ENCODE peak calls at places on chromosomes 7 and 10, in four cellular contexts. K is IMR-90, I is K562, B is endothelial cell of umbilical vein. Y is an unnamed sample. For H3K9me1, the result is how much of the 10 kb centered on the place peaks cover.

GRCh38 chr7:17233643-17234397 is 64.6 kb upstream of the AHR start:
- DNase-seq in K (no peak), I (peak), B (no peak), Y (no peak)

GRCh38 chr7:30922596-30922995 is 10.9 kb downstream of the AQP1 start:
- DNase-seq in K (no peak), I (no peak), B (no peak), Y (no peak)

GRCh38 chr10:103696411-103697145 is 158.8 kb downstream of the SH3PXD2A start:
- DNase-seq in K (peak), I (peak), B (peak), Y (peak)

GRCh38 chr7:104363355-104363754 is 35.0 kb downstream of the LHFPL3 start:
- DNase-seq in K (no peak), I (no peak), B (no peak), Y (no peak)

GRCh38 chr7:112056409-112056808 is 149.8 kb downstream of the DOCK4 start:
- DNase-seq in K (peak), I (no peak), B (peak), Y (no peak)

GRCh38 chr10:132942740-132943554 is 577 bp upstream of the CFAP46 start:
- DNase-seq in K (no peak), I (no peak), B (no peak), Y (no peak)

GRCh38 chr7:110442386-110442837 is 648.5 kb upstream of the LRRN3 start:
- DNase-seq in K (peak), I (peak), B (peak), Y (peak)

GRCh38 chr10:124995605-124996004 is 53.7 kb downstream of the ZRANB1 start:
- DNase-seq in K (no peak), I (no peak), B (no peak), Y (no peak)

GRCh38 chr10:970311-971149 is 17.7 kb upstream of the GTPBP4 start:
- DNase-seq in K (no peak), I (no peak), B (peak), Y (no peak)

GRCh38 chr7:128097211-128097731 is 66.0 kb upstream of the LRRC4 start:
- DNase-seq in K (peak), I (no peak), B (no peak), Y (no peak)

GRCh38 chr7:131924857-131925256 is 368.4 kb upstream of the PODXL start:
- DNase-seq in K (no peak), I (no peak), B (no peak), Y (no peak)

GRCh38 chr7:101185258-101185839 is 5.3 kb upstream of the NAT16 start:
- DNase-seq in K (peak), I (peak), B (no peak), Y (no peak)

GRCh38 chr10:59176241-59177030 is at the start of gene PHYHIPL:
- DNase-seq in K (no peak), I (no peak), B (no peak), Y (no peak)

GRCh38 chr7:74441801-74442200 is 11.9 kb upstream of the GTF2IRD1 start:
- DNase-seq in K (peak), I (no peak), B (no peak), Y (no peak)

GRCh38 chr7:148763622-148764021 is 64.9 kb downstream of the CUL1 start:
- DNase-seq in K (peak), I (no peak), B (no peak), Y (no peak)

GRCh38 chr7:109844362-109844761 is 1246.6 kb upstream of the LRRN3 start:
- DNase-seq in K (peak), I (no peak), B (peak), Y (no peak)

GRCh38 chr7:158344706-158345300 is 242.8 kb downstream of the PTPRN2 start:
- DNase-seq in K (no peak), I (no peak), B (no peak), Y (no peak)

GRCh38 chr7:99029481-99030144 is 114.3 kb downstream of the SMURF1 start:
- DNase-seq in K (peak), I (no peak), B (peak), Y (no peak)
- H3K9me1 ChIP-seq in K (under half), I (under half), B (under half), Y (under half)

DNA sequence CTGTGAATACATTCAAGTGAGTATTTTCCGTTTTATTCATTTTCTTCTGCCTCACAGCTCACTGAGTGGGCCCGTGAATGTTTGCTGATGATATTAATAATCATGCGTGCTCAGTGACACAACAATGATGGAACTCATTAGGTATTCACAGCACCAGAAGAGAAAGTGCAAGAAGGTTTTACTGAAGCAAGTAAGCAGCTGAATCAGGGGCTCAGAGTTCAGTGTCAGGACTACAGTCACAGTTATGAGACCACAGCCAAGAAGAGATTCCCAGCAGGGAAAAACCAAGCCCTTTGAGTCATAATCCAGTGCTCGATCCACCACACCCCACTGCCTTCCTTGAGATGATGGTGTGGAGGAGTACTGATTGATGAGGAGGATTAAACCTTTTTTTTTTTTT is 247.4 kb downstream of the KIAA1217 start:
- DNase-seq in K (peak), I (no peak), B (no peak), Y (no peak)
- H2AFZ ChIP-seq in K (no peak), I (no peak), B (no peak), Y (no peak)

GRCh38 chr7:151793531-151793935 is 83.4 kb downstream of the PRKAG2 start:
- DNase-seq in K (no peak), I (no peak), B (no peak), Y (no peak)
- H3K9ac ChIP-seq in K (no peak), I (no peak), B (no peak), Y (no peak)

GRCh38 chr10:79555910-79556309 is 4.3 kb downstream of the SFTPA2 start:
- DNase-seq in K (no peak), I (no peak), B (no peak), Y (no peak)

GRCh38 chr10:79552143-79552542 is 8.1 kb downstream of the SFTPA2 start:
- DNase-seq in K (no peak), I (no peak), B (no peak), Y (no peak)

GRCh38 chr10:79560160-79560709 is at the start of gene SFTPA2:
- DNase-seq in K (no peak), I (no peak), B (no peak), Y (no peak)

GRCh38 chr10:79559726-79560125 is 481 bp downstream of the SFTPA2 start:
- DNase-seq in K (peak), I (no peak), B (no peak), Y (no peak)

DNA sequence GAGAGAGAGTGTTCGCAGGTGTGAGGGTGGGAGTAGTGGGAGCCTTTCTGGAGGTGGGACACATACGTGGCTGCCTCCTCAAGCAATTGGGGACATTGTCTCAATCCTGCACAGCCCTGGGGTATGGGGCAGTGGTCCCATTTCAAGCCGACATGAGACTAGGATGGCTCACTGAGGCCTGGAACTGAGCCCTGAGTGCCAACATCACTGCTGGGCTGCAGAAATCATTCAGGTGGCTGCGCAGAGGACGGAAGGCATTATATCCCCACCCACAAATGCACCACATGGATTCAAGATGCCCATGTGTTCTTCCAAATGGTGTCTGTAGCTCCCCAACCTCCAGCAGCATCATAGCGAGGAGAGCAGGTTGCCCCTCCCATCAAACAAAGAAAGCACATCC is 4.9 kb downstream of the SFTPA2 start:
- DNase-seq in K (no peak), I (no peak), B (no peak), Y (no peak)
- H3K9me1 ChIP-seq in K (under half), I (under half), B (under half), Y (under half)

DNA sequence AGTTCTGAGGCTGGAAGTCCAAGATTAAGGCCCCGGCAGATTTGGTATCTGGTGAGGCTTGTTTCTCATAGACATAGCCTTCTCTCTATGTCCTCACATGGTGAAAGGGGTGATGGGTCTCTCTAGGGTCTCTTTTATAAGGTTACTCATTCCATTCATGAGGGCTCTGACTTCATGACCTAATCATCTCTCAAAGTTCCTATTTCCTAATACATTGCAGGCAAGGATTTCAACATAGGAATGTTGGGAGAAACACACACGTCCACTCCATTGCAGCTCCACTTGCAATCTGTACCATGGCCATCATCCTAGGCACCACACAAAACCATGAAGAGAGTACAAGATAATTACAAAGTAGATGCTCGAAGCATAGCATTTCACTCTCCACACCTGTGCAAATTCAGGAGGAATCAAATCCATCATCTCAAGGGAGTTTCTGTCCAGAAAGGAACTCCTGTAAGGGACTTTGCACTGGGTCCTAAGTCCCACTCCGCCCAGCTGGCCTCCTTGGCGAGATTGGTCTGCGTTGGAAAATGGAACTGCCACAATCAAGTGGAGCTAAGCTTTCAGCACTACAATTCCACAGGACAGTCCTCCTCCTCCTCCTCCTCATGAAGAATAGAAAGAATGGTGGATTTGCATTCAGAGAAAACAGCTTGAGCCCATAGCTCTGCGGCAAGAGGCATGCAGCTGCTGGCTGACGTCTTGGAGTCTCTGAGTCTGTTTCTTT is 8.8 kb downstream of the DDC start:
- DNase-seq in K (no peak), I (no peak), B (no peak), Y (no peak)
- H2AFZ ChIP-seq in K (no peak), I (no peak), B (no peak), Y (no peak)

DNA sequence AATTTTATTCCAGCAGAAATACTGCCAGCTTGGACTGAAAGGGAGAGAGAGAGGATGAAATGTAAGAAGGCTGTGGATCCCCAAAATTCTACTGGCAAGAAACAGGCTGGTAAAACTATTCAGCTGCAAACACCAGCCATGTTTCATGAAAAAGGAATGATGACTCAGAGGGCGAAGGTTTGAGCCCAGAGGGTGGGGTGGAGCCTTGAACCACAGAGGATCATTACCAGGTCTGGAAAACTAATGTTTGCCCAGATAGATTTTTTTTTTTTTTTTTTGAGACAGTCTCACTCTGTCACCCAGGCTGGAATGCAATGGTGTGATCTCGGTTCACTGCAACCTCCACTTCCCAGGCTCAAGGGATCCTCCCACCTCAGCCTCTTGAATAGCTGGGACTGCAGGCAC is 41.7 kb upstream of the NRF1 start:
- DNase-seq in K (peak), I (no peak), B (no peak), Y (peak)
- H3K9ac ChIP-seq in K (no peak), I (no peak), B (no peak), Y (no peak)

GRCh38 chr10:123147635-123148413 is at the start of gene HMX2:
- DNase-seq in K (no peak), I (peak), B (no peak), Y (no peak)
- H3K9me1 ChIP-seq in K (under half), I (under half), B (under half), Y (under half)

GRCh38 chr7:18927134-18927533 is 190.3 kb downstream of the TWIST1 start:
- DNase-seq in K (peak), I (no peak), B (no peak), Y (no peak)
- H2AFZ ChIP-seq in K (no peak), I (no peak), B (no peak), Y (no peak)

DNA sequence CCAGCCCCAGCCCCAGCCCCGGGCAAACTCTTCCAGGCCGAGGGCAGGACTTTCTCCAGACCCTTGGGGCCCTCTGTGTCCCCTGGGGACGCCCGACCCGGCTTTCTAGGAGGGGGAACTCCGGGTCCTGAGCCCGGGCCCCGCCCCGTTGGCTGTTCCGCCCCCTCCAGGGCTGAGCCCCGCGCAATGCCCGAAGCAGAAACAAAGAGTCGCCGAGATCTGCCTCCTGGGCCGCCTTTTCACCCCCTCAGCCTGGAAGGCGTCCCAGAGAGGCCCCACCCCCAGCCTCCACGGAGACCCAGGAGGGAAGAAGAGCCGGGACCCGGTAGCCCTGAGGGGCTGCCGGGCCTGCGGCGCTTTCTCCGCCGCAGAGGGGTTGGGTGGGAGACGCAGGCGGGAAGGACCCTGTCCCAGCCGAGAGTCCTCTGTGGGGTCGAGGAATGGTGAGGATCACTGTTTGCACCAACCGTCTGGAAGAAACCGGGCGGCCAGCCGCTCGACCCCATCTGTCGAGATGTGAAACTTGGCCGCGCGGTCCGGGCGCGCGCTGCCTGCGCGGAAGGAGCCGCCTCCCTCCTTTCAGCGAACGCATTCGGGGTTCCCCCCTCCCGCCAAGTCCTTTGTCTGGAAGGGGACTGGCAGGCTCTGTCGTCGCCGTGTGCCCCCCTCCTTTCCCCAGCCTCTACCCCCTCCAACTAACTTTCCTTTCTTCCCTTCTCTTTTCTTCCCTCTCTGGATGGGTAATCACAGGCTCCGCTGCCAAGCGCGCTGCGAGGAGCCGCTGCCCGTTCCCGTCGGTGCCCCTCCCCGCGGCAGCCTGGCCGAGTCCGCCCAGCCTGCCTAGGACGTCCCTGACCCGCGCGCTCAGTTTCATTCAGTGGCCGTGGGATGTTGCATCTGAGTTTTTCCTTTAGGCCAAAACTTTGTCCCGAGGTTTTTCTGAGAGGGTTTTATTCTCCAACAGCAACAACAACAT is 10.2 kb downstream of the EN2 start:
- DNase-seq in K (no peak), I (no peak), B (no peak), Y (no peak)
- H3K9ac ChIP-seq in K (no peak), I (no peak), B (no peak), Y (no peak)

GRCh38 chr10:101575580-101576228 is 12.4 kb downstream of the POLL start:
- DNase-seq in K (no peak), I (peak), B (no peak), Y (no peak)
- H3K9me1 ChIP-seq in K (under half), I (under half), B (under half), Y (under half)

Y was measured in keratinocyte.